ENCODE peak calls at places on chromosomes 11 and 22, in five cellular contexts. O is A549, X is Panc1, W is SK-N-SH, I is GM23338. V is an unnamed sample.

GRCh38 chr11:32983506-32983905 is 32.2 kb upstream of the DEPDC7 start:
- DNase-seq in O (no peak), X (no peak), W (no peak), I (no peak), V (no peak)

GRCh38 chr11:123194308-123195181 is 503 bp downstream of the CLMP start:
- DNase-seq in O (peak), X (no peak), W (peak), I (peak), V (no peak)

GRCh38 chr11:16226245-16226644 is 130.1 kb downstream of the SOX6 start:
- DNase-seq in O (peak), X (no peak), W (peak), I (no peak), V (peak)

GRCh38 chr11:45879803-45880685 is 5.4 kb upstream of the MAPK8IP1 start:
- DNase-seq in O (no peak), X (no peak), W (no peak), I (no peak), V (no peak)

GRCh38 chr11:113006916-113007445 is 45.8 kb downstream of the NCAM1 start:
- DNase-seq in O (no peak), X (no peak), W (no peak), I (no peak), V (no peak)

GRCh38 chr22:32754413-32755041 is 47.0 kb upstream of the TIMP3 start:
- DNase-seq in O (no peak), X (no peak), W (no peak), I (no peak), V (peak)

GRCh38 chr11:2097356-2097997 is 41.7 kb downstream of the IGF2 start:
- DNase-seq in O (no peak), X (no peak), W (no peak), I (peak), V (peak)

GRCh38 chr22:44646141-44646540 is 55.9 kb upstream of the PRR5 start:
- DNase-seq in O (no peak), X (no peak), W (no peak), I (no peak), V (no peak)

GRCh38 chr11:6746086-6746618 is 25.6 kb downstream of the OR2AG2 start:
- DNase-seq in O (no peak), X (no peak), W (no peak), I (no peak), V (no peak)

GRCh38 chr22:25114369-25115362 is 85.0 kb upstream of the CRYBB3 start:
- DNase-seq in O (no peak), X (no peak), W (no peak), I (no peak), V (peak)

GRCh38 chr11:117097567-117098268 is 510 bp downstream of the SIK3 start:
- DNase-seq in O (peak), X (no peak), W (peak), I (peak), V (no peak)

GRCh38 chr22:19522190-19522880 is 1.9 kb downstream of the CLDN5 start:
- DNase-seq in O (no peak), X (no peak), W (peak), I (no peak), V (no peak)

GRCh38 chr11:6855971-6856542 is 6.8 kb upstream of the OR10A2 start:
- DNase-seq in O (no peak), X (no peak), W (no peak), I (no peak), V (no peak)

GRCh38 chr11:79419120-79419519 is 21.7 kb downstream of the TENM4 start:
- DNase-seq in O (peak), X (peak), W (no peak), I (no peak), V (peak)

DNA sequence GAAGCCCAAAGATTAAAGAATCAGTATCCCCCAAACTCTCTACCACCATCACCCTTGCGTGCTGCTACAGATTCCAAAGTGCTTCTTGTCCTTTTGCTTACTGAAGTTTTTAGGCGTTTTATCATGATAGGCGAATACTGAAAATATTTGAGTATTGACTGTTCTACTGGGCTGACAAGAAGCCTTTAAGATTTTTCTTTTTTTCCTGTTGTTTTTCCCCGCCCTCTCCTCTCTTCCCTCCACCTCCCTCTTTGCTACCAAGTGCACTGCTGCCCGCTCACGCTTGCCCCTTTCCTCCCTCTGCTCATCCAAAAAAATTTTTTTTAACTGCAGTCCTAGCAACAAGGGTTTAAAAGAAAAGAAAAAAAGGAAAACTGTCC is 672 bp downstream of the SPCS2 start:
- DNase-seq in O (peak), X (no peak), W (peak), I (peak), V (no peak)
- TF ChIP-seq REST in O (no peak), X (no peak), W (no peak), I (no peak), V (no peak)

DNA sequence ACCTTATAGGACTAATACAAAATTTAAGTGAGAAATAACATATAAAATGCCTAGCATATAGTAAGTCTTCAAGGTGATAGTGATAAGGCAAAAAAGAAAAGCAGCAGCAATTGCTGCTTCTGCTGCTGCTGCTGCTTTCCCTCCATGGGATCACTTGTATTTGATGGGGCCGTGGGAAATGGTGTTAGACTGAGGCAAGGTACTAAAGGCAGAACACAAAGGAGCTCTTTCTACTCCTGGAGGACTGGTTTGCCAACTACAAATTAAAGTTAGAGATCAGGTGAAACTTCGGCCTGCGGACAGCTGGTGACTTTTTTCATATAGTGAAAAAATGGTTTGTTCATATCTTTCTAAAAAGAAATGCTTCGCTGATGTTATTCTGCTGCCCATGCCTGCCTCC is 46.3 kb downstream of the SWAP70 start:
- DNase-seq in O (no peak), X (no peak), W (no peak), I (peak), V (no peak)
- TF ChIP-seq REST in O (no peak), X (no peak), W (no peak), I (no peak), V (no peak)

GRCh38 chr11:61341706-61342105 is 8.7 kb downstream of the TKFC start:
- DNase-seq in O (no peak), X (no peak), W (no peak), I (no peak), V (no peak)
- TF ChIP-seq REST in O (no peak), X (no peak), W (no peak), I (no peak), V (no peak)

GRCh38 chr11:130555251-130555841 is 106.9 kb downstream of the ADAMTS15 start:
- DNase-seq in O (no peak), X (no peak), W (no peak), I (no peak), V (no peak)

GRCh38 chr11:130551388-130551787 is 102.9 kb downstream of the ADAMTS15 start:
- DNase-seq in O (no peak), X (no peak), W (no peak), I (no peak), V (no peak)

GRCh38 chr11:130553306-130553705 is 104.9 kb downstream of the ADAMTS15 start:
- DNase-seq in O (no peak), X (no peak), W (no peak), I (no peak), V (no peak)

GRCh38 chr11:130550984-130551383 is 102.5 kb downstream of the ADAMTS15 start:
- DNase-seq in O (no peak), X (no peak), W (no peak), I (no peak), V (no peak)

GRCh38 chr11:130554241-130555055 is 106.0 kb downstream of the ADAMTS15 start:
- DNase-seq in O (no peak), X (no peak), W (no peak), I (no peak), V (no peak)
- TF ChIP-seq REST in O (no peak), X (no peak), W (no peak), I (no peak), V (no peak)

DNA sequence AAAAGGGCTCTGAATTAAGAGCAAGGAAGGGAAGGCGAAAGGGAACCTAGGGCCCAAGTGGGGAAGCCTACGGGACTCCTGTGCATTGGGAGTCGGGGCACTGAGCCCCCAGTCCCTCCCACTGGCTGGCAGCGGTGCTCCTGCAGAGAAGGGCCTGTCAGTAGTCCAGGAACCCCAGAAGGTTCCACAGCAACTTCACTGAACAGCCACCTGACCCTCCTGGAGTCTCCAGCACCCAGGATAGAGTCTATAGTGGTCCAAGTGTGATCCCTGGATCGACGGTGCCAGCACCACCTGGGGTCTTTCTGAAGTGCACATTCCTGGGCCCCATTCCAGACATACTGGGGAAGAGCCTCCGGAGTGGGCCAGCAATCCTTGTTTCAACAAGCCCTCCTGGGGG is 100.0 kb upstream of the B3GAT1 start:
- DNase-seq in O (no peak), X (no peak), W (no peak), I (no peak), V (no peak)
- TF ChIP-seq REST in O (no peak), X (no peak), W (no peak), I (no peak), V (no peak)

GRCh38 chr11:131504199-131504949 is 134.0 kb downstream of the NTM start:
- DNase-seq in O (peak), X (no peak), W (peak), I (peak), V (no peak)

GRCh38 chr11:131498631-131499053 is 128.2 kb downstream of the NTM start:
- DNase-seq in O (no peak), X (no peak), W (no peak), I (peak), V (no peak)

GRCh38 chr11:131499199-131499598 is 128.8 kb downstream of the NTM start:
- DNase-seq in O (no peak), X (no peak), W (no peak), I (no peak), V (no peak)

GRCh38 chr11:131506376-131506775 is 136.0 kb downstream of the NTM start:
- DNase-seq in O (no peak), X (no peak), W (no peak), I (no peak), V (no peak)

GRCh38 chr11:131503017-131503416 is 132.6 kb downstream of the NTM start:
- DNase-seq in O (no peak), X (no peak), W (no peak), I (no peak), V (no peak)
- TF ChIP-seq REST in O (no peak), X (no peak), W (no peak), I (no peak), V (no peak)

GRCh38 chr11:77750757-77751156 is 69.8 kb downstream of the RSF1 start:
- DNase-seq in O (no peak), X (no peak), W (no peak), I (no peak), V (no peak)
- TF ChIP-seq REST in O (no peak), X (no peak), W (no peak), I (no peak), V (no peak)